ENCODE peak calls at places on chromosomes 5 and 9, in eight cellular contexts. One of them, this sample, is unnamed.

GRCh38 chr5:140321796-140322195 is 18.9 kb upstream of the PFDN1 start:
- DNase-seq in aorta: no peak
- DNase-seq in cardiac fibroblast: no peak
- DNase-seq in astrocyte of the spinal cord: no peak
- DNase-seq in foreskin fibroblast: peak
- DNase-seq in right cardiac atrium: peak
- DNase-seq in hepatocyte: no peak
- DNase-seq in H7: no peak
- DNase-seq in this sample: no peak

GRCh38 chr9:14062449-14063187 is 251.3 kb downstream of the NFIB start:
- DNase-seq in cardiac fibroblast: peak
- DNase-seq in astrocyte of the spinal cord: peak
- DNase-seq in hepatocyte: no peak
- DNase-seq in foreskin fibroblast: peak
- DNase-seq in aorta: no peak
- DNase-seq in right cardiac atrium: no peak
- DNase-seq in H7: no peak
- DNase-seq in this sample: no peak

GRCh38 chr5:131396015-131396414 is 132.2 kb downstream of the CDC42SE2 start:
- DNase-seq in aorta: no peak
- DNase-seq in hepatocyte: no peak
- DNase-seq in right cardiac atrium: no peak
- DNase-seq in foreskin fibroblast: no peak
- DNase-seq in astrocyte of the spinal cord: no peak
- DNase-seq in H7: no peak
- DNase-seq in cardiac fibroblast: no peak
- DNase-seq in this sample: no peak

GRCh38 chr9:136759436-136760325 is 1.6 kb upstream of the LCN8 start:
- DNase-seq in H7: peak
- DNase-seq in aorta: peak
- DNase-seq in foreskin fibroblast: no peak
- DNase-seq in hepatocyte: no peak
- DNase-seq in cardiac fibroblast: no peak
- DNase-seq in right cardiac atrium: no peak
- DNase-seq in astrocyte of the spinal cord: no peak
- DNase-seq in this sample: no peak

GRCh38 chr5:2579126-2579525 is 172.4 kb downstream of the IRX2 start:
- DNase-seq in right cardiac atrium: no peak
- DNase-seq in aorta: no peak
- DNase-seq in astrocyte of the spinal cord: no peak
- DNase-seq in hepatocyte: peak
- DNase-seq in H7: peak
- DNase-seq in cardiac fibroblast: no peak
- DNase-seq in foreskin fibroblast: no peak
- DNase-seq in this sample: no peak

GRCh38 chr9:124781967-124782660 is 5.2 kb downstream of the OLFML2A start:
- DNase-seq in foreskin fibroblast: no peak
- DNase-seq in hepatocyte: no peak
- DNase-seq in aorta: peak
- DNase-seq in astrocyte of the spinal cord: no peak
- DNase-seq in H7: no peak
- DNase-seq in right cardiac atrium: no peak
- DNase-seq in cardiac fibroblast: no peak
- DNase-seq in this sample: no peak

GRCh38 chr5:148393390-148393741 is 9.6 kb downstream of the FBXO38 start:
- DNase-seq in aorta: no peak
- DNase-seq in foreskin fibroblast: no peak
- DNase-seq in right cardiac atrium: no peak
- DNase-seq in H7: peak
- DNase-seq in cardiac fibroblast: no peak
- DNase-seq in hepatocyte: no peak
- DNase-seq in astrocyte of the spinal cord: no peak
- DNase-seq in this sample: no peak

GRCh38 chr5:134420326-134420725 is 8.6 kb upstream of the CDKN2AIPNL start:
- DNase-seq in astrocyte of the spinal cord: peak
- DNase-seq in hepatocyte: no peak
- DNase-seq in foreskin fibroblast: peak
- DNase-seq in aorta: no peak
- DNase-seq in cardiac fibroblast: peak
- DNase-seq in right cardiac atrium: no peak
- DNase-seq in H7: no peak
- DNase-seq in this sample: no peak

GRCh38 chr5:107542428-107542827 is 128.3 kb downstream of the EFNA5 start:
- DNase-seq in foreskin fibroblast: peak
- DNase-seq in right cardiac atrium: peak
- DNase-seq in astrocyte of the spinal cord: peak
- DNase-seq in hepatocyte: peak
- DNase-seq in aorta: peak
- DNase-seq in H7: no peak
- DNase-seq in cardiac fibroblast: peak
- DNase-seq in this sample: no peak

GRCh38 chr5:87020099-87020934 is 247.4 kb upstream of the RASA1 start:
- DNase-seq in hepatocyte: peak
- DNase-seq in H7: no peak
- DNase-seq in foreskin fibroblast: peak
- DNase-seq in aorta: peak
- DNase-seq in right cardiac atrium: peak
- DNase-seq in cardiac fibroblast: peak
- DNase-seq in astrocyte of the spinal cord: no peak
- DNase-seq in this sample: no peak

GRCh38 chr9:86723351-86723750 is 224.0 kb downstream of the GAS1 start:
- DNase-seq in foreskin fibroblast: no peak
- DNase-seq in astrocyte of the spinal cord: no peak
- DNase-seq in right cardiac atrium: no peak
- DNase-seq in aorta: no peak
- DNase-seq in H7: no peak
- DNase-seq in hepatocyte: no peak
- DNase-seq in cardiac fibroblast: no peak
- DNase-seq in this sample: no peak

GRCh38 chr5:138138949-138139775 is at the start of gene NME5:
- DNase-seq in foreskin fibroblast: peak
- DNase-seq in astrocyte of the spinal cord: peak
- DNase-seq in hepatocyte: peak
- DNase-seq in right cardiac atrium: peak
- DNase-seq in H7: peak
- DNase-seq in aorta: peak
- DNase-seq in cardiac fibroblast: peak
- DNase-seq in this sample: no peak

GRCh38 chr5:150734579-150735384 is 24.0 kb downstream of the DCTN4 start:
- DNase-seq in right cardiac atrium: peak
- DNase-seq in astrocyte of the spinal cord: no peak
- DNase-seq in foreskin fibroblast: no peak
- DNase-seq in H7: no peak
- DNase-seq in cardiac fibroblast: no peak
- DNase-seq in aorta: no peak
- DNase-seq in hepatocyte: no peak
- DNase-seq in this sample: no peak

GRCh38 chr5:18314192-18314778 is 680.0 kb downstream of the TAF11L14 start:
- DNase-seq in hepatocyte: peak
- DNase-seq in H7: no peak
- DNase-seq in cardiac fibroblast: peak
- DNase-seq in foreskin fibroblast: peak
- DNase-seq in aorta: no peak
- DNase-seq in astrocyte of the spinal cord: peak
- DNase-seq in right cardiac atrium: no peak
- DNase-seq in this sample: no peak

GRCh38 chr5:76175821-76176403 is 92.7 kb downstream of the SV2C start:
- DNase-seq in aorta: no peak
- DNase-seq in right cardiac atrium: no peak
- DNase-seq in cardiac fibroblast: no peak
- DNase-seq in astrocyte of the spinal cord: no peak
- DNase-seq in H7: peak
- DNase-seq in foreskin fibroblast: no peak
- DNase-seq in hepatocyte: no peak
- DNase-seq in this sample: no peak

DNA sequence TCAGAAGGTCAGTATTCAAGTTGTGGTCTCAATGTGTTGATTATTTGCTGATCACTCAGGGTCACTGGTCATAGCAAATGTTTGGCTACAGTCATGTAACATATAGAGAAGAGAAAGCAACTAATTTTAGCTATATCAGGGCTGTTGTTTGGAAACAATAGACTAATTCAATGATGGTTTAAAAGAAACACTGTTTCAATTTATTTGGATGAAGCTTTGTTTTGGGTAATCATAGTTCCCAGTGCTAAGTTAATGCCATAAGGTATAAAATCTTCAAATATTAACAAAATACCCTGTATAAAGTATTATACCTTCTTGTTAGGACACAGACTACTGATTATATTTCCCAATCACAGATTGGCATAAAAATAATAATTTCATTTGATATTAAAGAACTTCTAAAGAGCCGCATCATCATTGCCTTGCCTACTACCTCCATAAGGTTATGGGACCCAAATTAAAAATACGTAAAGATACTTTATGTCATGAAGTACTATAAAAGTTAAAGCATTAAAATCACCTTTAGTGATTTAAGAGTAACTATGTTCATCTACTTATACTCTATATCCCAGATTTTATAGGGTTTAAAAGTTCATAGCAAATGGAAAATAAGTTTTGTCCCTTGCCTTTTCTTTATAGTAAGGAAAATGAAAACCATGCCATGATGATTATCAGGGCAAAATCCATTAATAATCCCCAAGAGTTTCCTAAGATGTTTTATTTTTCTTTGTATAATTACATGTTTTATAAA is 6.0 kb downstream of the NR3C1 start:
- DNase-seq in right cardiac atrium: no peak
- DNase-seq in hepatocyte: no peak
- DNase-seq in foreskin fibroblast: no peak
- DNase-seq in astrocyte of the spinal cord: peak
- DNase-seq in cardiac fibroblast: no peak
- DNase-seq in aorta: no peak
- DNase-seq in H7: no peak
- DNase-seq in this sample: no peak
- H3K4me3 ChIP-seq in right cardiac atrium: peak
- H3K4me3 ChIP-seq in hepatocyte: peak
- H3K4me3 ChIP-seq in foreskin fibroblast: peak
- H3K4me3 ChIP-seq in astrocyte of the spinal cord: peak
- H3K4me3 ChIP-seq in cardiac fibroblast: no peak
- H3K4me3 ChIP-seq in aorta: no peak
- H3K4me3 ChIP-seq in H7: no peak
- H3K4me3 ChIP-seq in this sample: no peak

DNA sequence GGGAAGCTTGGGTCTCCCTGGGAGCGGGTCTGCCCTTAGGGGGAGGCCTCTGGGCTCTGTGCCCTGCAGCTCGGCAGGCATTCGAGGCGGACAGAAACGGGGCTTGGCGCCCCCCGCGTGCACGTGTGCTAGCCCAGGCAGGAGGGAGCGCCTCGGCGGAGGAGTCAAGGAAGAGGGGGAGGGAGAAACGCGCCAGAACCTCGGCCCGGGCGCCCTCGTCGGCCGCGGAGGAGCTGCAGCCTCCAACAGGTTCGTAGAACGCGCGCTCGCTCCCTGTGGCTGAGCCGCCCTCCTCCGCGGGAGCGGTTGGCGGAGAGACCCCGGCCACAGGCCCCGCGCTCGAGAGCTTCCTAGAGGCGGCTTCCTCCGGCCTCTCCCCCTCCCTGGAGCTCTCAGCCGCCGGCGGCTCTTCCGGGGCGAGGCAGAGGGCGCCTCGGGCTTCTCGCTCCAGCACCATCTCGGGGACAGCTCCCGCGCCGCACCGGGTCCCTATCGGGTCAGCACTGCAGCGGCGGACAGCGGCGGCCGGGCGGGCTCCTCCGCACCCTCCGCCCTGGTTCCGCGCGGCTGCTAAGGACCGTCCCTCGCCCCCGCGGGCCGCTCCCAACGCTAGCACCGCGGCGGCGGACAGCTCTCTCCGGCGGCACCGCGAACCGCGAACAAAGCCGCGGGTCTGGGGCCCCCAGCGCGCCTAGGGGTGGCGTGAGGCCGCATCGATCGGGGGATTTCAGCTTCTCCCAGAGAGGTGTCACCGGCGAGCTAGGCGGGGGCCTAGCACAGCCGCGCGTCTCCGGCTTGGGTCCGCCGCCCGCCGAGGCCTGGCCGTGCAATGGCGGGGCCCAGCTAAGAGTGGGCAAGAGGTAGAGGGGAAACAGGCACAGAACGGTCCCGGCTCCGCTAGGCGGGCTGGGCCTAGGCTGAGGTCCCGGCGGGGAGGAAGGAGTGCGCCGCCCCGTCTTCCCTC is 74.6 kb upstream of the CPLX2 start:
- DNase-seq in foreskin fibroblast: peak
- DNase-seq in right cardiac atrium: peak
- DNase-seq in hepatocyte: peak
- DNase-seq in astrocyte of the spinal cord: peak
- DNase-seq in cardiac fibroblast: peak
- DNase-seq in aorta: peak
- DNase-seq in H7: peak
- DNase-seq in this sample: peak
- H3K4me3 ChIP-seq in foreskin fibroblast: peak
- H3K4me3 ChIP-seq in right cardiac atrium: no peak
- H3K4me3 ChIP-seq in hepatocyte: no peak
- H3K4me3 ChIP-seq in astrocyte of the spinal cord: no peak
- H3K4me3 ChIP-seq in cardiac fibroblast: peak
- H3K4me3 ChIP-seq in aorta: no peak
- H3K4me3 ChIP-seq in H7: peak
- H3K4me3 ChIP-seq in this sample: peak

DNA sequence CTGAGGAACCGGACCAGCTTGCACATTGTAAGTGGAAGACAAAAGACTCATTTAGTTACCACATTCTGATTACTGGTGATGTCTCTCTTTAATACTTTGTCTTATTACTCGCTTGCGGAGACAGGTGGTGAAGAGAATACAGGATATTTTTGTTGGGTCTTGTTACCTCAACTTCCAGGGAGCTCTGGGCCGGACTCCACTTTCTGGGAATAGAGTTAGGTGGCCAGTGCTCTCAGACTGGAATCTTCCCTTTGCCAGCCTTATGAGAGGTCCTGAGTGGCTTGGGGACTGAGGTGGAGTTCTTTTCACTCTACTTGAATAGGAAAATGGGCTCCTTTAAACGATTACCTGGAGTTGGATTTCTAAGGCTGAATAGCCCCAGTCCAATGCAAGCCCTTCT is 33.3 kb upstream of the SPRY4 start:
- DNase-seq in aorta: no peak
- DNase-seq in H7: no peak
- DNase-seq in right cardiac atrium: no peak
- DNase-seq in cardiac fibroblast: no peak
- DNase-seq in astrocyte of the spinal cord: no peak
- DNase-seq in foreskin fibroblast: no peak
- DNase-seq in hepatocyte: no peak
- DNase-seq in this sample: no peak
- H3K4me3 ChIP-seq in aorta: no peak
- H3K4me3 ChIP-seq in H7: no peak
- H3K4me3 ChIP-seq in right cardiac atrium: no peak
- H3K4me3 ChIP-seq in cardiac fibroblast: no peak
- H3K4me3 ChIP-seq in astrocyte of the spinal cord: no peak
- H3K4me3 ChIP-seq in foreskin fibroblast: no peak
- H3K4me3 ChIP-seq in hepatocyte: no peak
- H3K4me3 ChIP-seq in this sample: no peak

GRCh38 chr9:98726735-98727134 is 18.0 kb upstream of the GABBR2 start:
- DNase-seq in foreskin fibroblast: peak
- DNase-seq in aorta: no peak
- DNase-seq in right cardiac atrium: no peak
- DNase-seq in hepatocyte: peak
- DNase-seq in astrocyte of the spinal cord: peak
- DNase-seq in cardiac fibroblast: peak
- DNase-seq in H7: no peak
- DNase-seq in this sample: no peak
- H3K4me3 ChIP-seq in foreskin fibroblast: no peak
- H3K4me3 ChIP-seq in aorta: no peak
- H3K4me3 ChIP-seq in right cardiac atrium: no peak
- H3K4me3 ChIP-seq in hepatocyte: no peak
- H3K4me3 ChIP-seq in astrocyte of the spinal cord: no peak
- H3K4me3 ChIP-seq in cardiac fibroblast: no peak
- H3K4me3 ChIP-seq in H7: no peak
- H3K4me3 ChIP-seq in this sample: no peak

GRCh38 chr5:128539038-128539429 is 989 bp upstream of the FBN2 start:
- DNase-seq in hepatocyte: peak
- DNase-seq in right cardiac atrium: no peak
- DNase-seq in astrocyte of the spinal cord: peak
- DNase-seq in aorta: no peak
- DNase-seq in H7: no peak
- DNase-seq in cardiac fibroblast: peak
- DNase-seq in foreskin fibroblast: peak
- DNase-seq in this sample: no peak
- H3K4me3 ChIP-seq in hepatocyte: peak
- H3K4me3 ChIP-seq in right cardiac atrium: peak
- H3K4me3 ChIP-seq in astrocyte of the spinal cord: peak
- H3K4me3 ChIP-seq in aorta: no peak
- H3K4me3 ChIP-seq in H7: peak
- H3K4me3 ChIP-seq in cardiac fibroblast: peak
- H3K4me3 ChIP-seq in foreskin fibroblast: peak
- H3K4me3 ChIP-seq in this sample: peak

This sample was measured in BJ.